ENCODE peak calls at places on chromosomes 1 and 21, in four cellular contexts. One of them, this sample, is unnamed.

GRCh38 chr1:43425045-43425444 is 28.7 kb downstream of the HYI start:
- DNase-seq in K562: no peak
- DNase-seq in WTC11: no peak
- DNase-seq in GM12878: no peak
- DNase-seq in this sample: no peak

GRCh38 chr1:228353601-228354371 is 52.8 kb downstream of the TRIM11 start:
- DNase-seq in WTC11: no peak
- DNase-seq in GM12878: no peak
- DNase-seq in K562: no peak
- DNase-seq in this sample: no peak

GRCh38 chr1:41282679-41283317 is 40.7 kb upstream of the SCMH1 start:
- DNase-seq in K562: peak
- DNase-seq in GM12878: no peak
- DNase-seq in WTC11: peak
- DNase-seq in this sample: peak

GRCh38 chr21:38293113-38293512 is 36.3 kb downstream of the KCNJ15 start:
- DNase-seq in GM12878: no peak
- DNase-seq in WTC11: no peak
- DNase-seq in K562: no peak
- DNase-seq in this sample: no peak

GRCh38 chr1:117964290-117965038 is 34.9 kb downstream of the WDR3 start:
- DNase-seq in K562: no peak
- DNase-seq in GM12878: no peak
- DNase-seq in WTC11: no peak
- DNase-seq in this sample: no peak

GRCh38 chr21:37878946-37879660 is 37.2 kb downstream of the KCNJ6 start:
- DNase-seq in GM12878: no peak
- DNase-seq in WTC11: no peak
- DNase-seq in K562: peak
- DNase-seq in this sample: no peak

GRCh38 chr1:116497660-116498059 is 73.2 kb downstream of the CD58 start:
- DNase-seq in K562: peak
- DNase-seq in WTC11: no peak
- DNase-seq in GM12878: no peak
- DNase-seq in this sample: no peak

GRCh38 chr1:51518730-51519047 is 377 bp downstream of the EPS15 start:
- DNase-seq in WTC11: peak
- DNase-seq in K562: peak
- DNase-seq in GM12878: no peak
- DNase-seq in this sample: peak

GRCh38 chr1:87760100-87760499 is 431.4 kb downstream of the LMO4 start:
- DNase-seq in K562: no peak
- DNase-seq in WTC11: no peak
- DNase-seq in GM12878: no peak
- DNase-seq in this sample: no peak

GRCh38 chr21:38429011-38429410 is 69.3 kb downstream of the ERG start:
- DNase-seq in GM12878: no peak
- DNase-seq in WTC11: no peak
- DNase-seq in K562: no peak
- DNase-seq in this sample: no peak

GRCh38 chr21:29697555-29698193 is 242.1 kb downstream of the GRIK1 start:
- DNase-seq in GM12878: no peak
- DNase-seq in WTC11: no peak
- DNase-seq in K562: peak
- DNase-seq in this sample: no peak

GRCh38 chr1:114676115-114676514 is 6.3 kb upstream of the DENND2C start:
- DNase-seq in K562: no peak
- DNase-seq in GM12878: no peak
- DNase-seq in WTC11: no peak
- DNase-seq in this sample: no peak

GRCh38 chr1:58396150-58396549 is 150.4 kb downstream of the OMA1 start:
- DNase-seq in WTC11: no peak
- DNase-seq in GM12878: no peak
- DNase-seq in K562: no peak
- DNase-seq in this sample: no peak

GRCh38 chr1:58395355-58395754 is 151.2 kb downstream of the OMA1 start:
- DNase-seq in GM12878: no peak
- DNase-seq in K562: no peak
- DNase-seq in WTC11: no peak
- DNase-seq in this sample: no peak

GRCh38 chr1:58398714-58399113 is 147.8 kb downstream of the OMA1 start:
- DNase-seq in GM12878: no peak
- DNase-seq in K562: no peak
- DNase-seq in WTC11: no peak
- DNase-seq in this sample: no peak

GRCh38 chr1:58399176-58399575 is 147.3 kb downstream of the OMA1 start:
- DNase-seq in K562: no peak
- DNase-seq in GM12878: no peak
- DNase-seq in WTC11: no peak
- DNase-seq in this sample: no peak

DNA sequence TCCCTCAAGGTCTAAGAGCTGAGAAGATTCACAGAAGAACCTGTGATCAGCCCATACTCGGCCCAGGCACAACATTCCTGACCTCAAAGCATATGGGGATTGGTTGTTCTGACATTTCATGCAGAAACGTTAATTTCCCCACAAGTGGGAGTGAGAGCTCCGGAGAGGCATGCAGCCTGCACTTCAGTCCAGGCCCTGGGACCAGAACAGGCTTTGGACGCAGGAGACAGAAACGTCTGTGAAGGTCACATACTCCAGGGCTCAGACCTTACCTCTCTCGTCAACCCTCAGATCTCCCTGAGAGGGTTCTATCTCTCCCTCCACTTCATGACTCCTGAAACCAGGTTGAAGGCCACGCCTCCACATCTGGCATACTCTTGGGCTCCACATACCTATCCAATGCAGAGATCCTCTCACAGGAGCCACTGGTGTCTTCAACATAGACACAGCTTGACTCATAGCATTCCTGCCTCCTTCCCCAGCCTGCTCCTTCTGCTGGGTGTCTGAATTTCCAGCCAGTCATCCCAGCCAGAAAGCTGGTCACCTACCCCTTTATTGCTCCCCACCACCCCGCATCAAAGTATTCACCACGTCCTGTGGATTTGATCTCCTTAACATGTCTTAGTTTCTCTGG is 149.2 kb downstream of the OMA1 start:
- DNase-seq in GM12878: no peak
- DNase-seq in WTC11: no peak
- DNase-seq in K562: no peak
- DNase-seq in this sample: no peak
- TF ChIP-seq USF1 in GM12878: no peak
- TF ChIP-seq USF1 in WTC11: no peak
- TF ChIP-seq USF1 in K562: no peak
- TF ChIP-seq USF1 in this sample: no peak

DNA sequence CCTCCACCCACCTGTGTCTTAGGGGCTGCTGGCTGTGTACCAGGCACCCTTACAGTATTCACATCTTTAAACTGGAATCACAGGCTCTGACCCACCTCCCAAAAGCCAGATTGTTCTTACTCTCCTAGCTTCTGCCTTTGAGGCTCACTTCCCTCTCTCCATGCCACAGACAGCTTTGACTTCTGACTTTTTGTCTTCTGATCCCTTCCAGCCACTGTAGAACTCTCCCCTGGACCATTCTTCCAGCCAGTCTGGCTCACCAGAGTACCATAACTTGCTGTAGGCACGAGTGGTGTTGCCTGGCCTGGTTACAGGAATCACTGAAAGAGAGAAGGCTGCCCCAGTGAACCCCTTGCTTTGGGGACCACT is 58.1 kb upstream of the STUM start:
- DNase-seq in K562: no peak
- DNase-seq in WTC11: no peak
- DNase-seq in GM12878: no peak
- DNase-seq in this sample: no peak
- TF ChIP-seq USF1 in K562: no peak
- TF ChIP-seq USF1 in WTC11: no peak
- TF ChIP-seq USF1 in GM12878: no peak
- TF ChIP-seq USF1 in this sample: no peak

DNA sequence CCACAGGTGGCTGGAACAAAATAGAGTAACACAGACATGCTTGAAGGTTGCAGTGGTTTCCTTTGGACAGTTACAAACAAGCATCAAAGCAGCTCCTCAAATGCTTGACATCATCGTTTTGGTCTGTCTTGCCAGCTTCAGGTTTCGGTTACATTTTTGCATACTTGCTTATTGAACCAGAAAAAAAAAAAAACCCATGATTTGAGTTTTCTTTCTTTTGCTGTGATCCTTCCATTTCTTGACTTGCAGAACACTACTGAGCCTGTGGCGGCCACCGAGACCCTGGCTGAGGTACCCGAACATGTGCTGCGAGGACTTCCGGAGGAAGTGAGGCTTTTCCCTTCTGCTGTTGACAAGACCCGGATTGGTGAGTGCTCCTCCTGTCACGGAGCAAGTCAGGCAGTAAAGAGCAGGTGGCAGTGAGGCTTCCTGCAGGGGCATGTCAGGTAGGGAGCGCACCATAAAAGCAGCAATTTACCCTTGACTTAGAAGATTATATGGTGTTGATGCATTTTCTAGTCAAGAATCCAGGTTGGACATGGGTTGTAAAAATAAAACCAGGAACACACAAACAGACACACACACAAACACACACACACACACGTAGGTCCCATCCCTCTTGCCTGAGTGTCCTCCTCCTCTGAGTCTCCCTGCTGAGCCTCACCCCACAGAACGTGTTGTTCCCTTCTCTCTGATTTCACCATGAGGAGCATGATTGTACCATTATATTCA is 30.9 kb downstream of the PRDM2 start:
- DNase-seq in WTC11: no peak
- DNase-seq in GM12878: peak
- DNase-seq in K562: peak
- DNase-seq in this sample: no peak
- TF ChIP-seq USF1 in WTC11: no peak
- TF ChIP-seq USF1 in GM12878: peak
- TF ChIP-seq USF1 in K562: no peak
- TF ChIP-seq USF1 in this sample: no peak

GRCh38 chr1:230542054-230542453 is 100.2 kb upstream of the COG2 start:
- DNase-seq in GM12878: no peak
- DNase-seq in K562: peak
- DNase-seq in WTC11: no peak
- DNase-seq in this sample: no peak
- TF ChIP-seq USF1 in GM12878: no peak
- TF ChIP-seq USF1 in K562: no peak
- TF ChIP-seq USF1 in WTC11: no peak
- TF ChIP-seq USF1 in this sample: no peak

DNA sequence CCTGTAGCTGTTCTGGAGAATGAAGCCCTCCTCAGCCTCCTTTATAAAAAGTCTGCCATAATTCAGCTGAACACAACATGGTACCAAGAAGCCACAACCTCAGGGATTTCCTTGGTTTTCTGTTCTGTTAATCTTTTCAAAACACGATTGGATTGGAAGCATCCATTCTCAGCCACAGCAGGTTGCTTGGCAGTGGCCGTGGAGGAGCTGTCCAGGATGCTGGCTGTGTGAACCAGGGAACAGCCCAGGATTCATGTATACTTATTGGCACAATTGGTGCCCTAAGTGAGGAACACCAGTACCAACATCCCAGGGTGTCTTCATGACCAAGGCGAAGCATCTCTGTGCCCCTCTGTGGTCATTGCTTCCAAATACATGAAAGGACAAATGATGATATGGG is 393.5 kb downstream of the CAMTA1 start:
- DNase-seq in K562: no peak
- DNase-seq in WTC11: no peak
- DNase-seq in GM12878: no peak
- DNase-seq in this sample: no peak
- TF ChIP-seq USF1 in K562: no peak
- TF ChIP-seq USF1 in WTC11: no peak
- TF ChIP-seq USF1 in GM12878: no peak
- TF ChIP-seq USF1 in this sample: no peak

DNA sequence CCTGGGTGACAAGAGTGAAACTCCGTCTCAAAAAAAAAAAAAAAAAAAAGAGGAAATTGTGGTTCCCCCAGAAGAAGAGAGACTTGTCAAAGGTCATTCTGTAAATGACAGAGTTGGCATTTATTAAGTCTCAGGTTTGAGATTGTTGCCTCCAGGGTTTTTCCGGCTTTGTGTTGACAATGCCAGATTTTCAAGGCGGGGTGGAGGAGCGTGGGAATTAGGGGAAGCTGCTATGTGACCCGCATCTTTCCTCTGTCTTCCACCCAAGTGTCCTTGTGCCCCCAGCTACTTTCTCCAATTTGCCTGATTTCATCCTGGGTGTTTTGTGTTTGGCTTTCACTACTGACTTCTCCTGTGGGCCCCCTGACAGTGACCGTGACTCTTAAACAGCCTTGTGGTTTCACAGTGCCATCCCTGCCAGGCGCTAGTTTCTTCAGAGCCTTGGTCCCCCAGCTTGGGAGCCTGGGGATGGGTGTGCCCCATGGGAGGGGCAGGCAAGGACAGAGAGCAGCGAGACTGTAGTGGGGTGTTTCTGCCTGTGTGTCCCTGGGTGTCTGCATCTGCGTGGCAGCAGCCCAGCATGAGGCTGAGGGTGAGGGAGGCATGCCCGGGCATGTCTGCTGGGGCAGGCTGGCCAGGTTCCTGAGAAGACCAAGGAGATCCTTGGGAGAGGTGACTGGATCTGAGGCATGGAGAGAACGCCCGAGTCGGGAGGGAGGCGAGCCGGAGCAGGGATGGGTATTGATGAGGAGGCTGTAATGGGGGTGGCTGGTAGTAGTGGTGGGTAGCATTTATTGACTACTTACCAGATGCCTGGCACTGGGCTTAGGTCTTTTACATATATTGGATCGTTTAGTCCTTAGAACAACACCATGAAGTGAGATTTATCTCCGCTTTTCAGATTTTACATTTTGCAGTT is 46.3 kb downstream of the IER5 start:
- DNase-seq in WTC11: no peak
- DNase-seq in GM12878: peak
- DNase-seq in K562: no peak
- DNase-seq in this sample: peak
- TF ChIP-seq USF1 in WTC11: no peak
- TF ChIP-seq USF1 in GM12878: no peak
- TF ChIP-seq USF1 in K562: no peak
- TF ChIP-seq USF1 in this sample: no peak

DNA sequence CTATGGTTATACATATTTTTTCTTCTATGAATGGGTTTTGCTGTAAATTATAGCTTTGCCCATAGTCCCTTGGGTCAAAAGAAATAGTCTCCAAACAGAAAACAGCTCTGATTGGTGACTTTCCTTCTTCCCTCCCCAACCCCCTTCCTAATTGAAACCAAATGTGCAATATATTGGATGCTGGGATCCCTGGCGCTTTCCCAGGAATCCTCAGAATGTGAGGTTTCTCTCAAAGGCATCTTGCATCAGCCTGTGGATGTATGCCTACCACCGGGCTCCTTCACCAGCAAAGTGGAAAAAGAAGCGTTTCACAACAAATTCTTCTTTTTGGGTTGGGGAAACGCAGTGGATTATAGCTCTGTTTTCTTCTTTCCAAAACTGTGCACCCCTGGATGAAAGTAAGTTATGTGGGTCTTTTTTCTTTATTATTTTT is at the start of gene DDR2:
- DNase-seq in GM12878: no peak
- DNase-seq in WTC11: no peak
- DNase-seq in K562: no peak
- DNase-seq in this sample: peak
- TF ChIP-seq USF1 in GM12878: no peak
- TF ChIP-seq USF1 in WTC11: no peak
- TF ChIP-seq USF1 in K562: no peak
- TF ChIP-seq USF1 in this sample: no peak

This sample was measured in SK-N-SH.